ENCODE peak calls at places on chromosomes 6 and 20, in nine cellular contexts. Q, R, A, J, I, Z, U, N and K are unnamed samples.

GRCh38 chr6:168865-169455 is 123.3 kb upstream of the DUSP22 start:
- DNase-seq in Z (no peak), N (peak; percentile 35), A (peak; percentile 63), J (no peak), I (no peak), Q (peak; percentile 69), U (peak; percentile 42), R (no peak), K (peak; percentile 55)

GRCh38 chr20:45485388-45485787 is 15.8 kb downstream of the WFDC2 start:
- DNase-seq in N (no peak), I (no peak), J (no peak), Z (no peak), Q (no peak), A (no peak), R (no peak), U (no peak), K (no peak)

GRCh38 chr20:63411898-63412631 is 50.9 kb upstream of the CHRNA4 start:
- DNase-seq in R (no peak), J (no peak), A (no peak), U (no peak), I (no peak), Q (no peak), Z (no peak), N (no peak), K (no peak)

GRCh38 chr20:61954276-61955021 is 111.2 kb downstream of the TAF4 start:
- DNase-seq in J (no peak), N (no peak), I (no peak), Q (no peak), A (no peak), Z (no peak), U (no peak), R (no peak), K (no peak)

GRCh38 chr20:62624325-62624690 is 18.0 kb upstream of the SLCO4A1 start:
- DNase-seq in Z (no peak), U (no peak), N (peak; percentile 34), J (no peak), R (no peak), I (peak; percentile 60), A (no peak), Q (no peak), K (no peak)

GRCh38 chr6:98946266-98946817 is 1.4 kb downstream of the FBXL4 start:
- DNase-seq in U (no peak), R (no peak), J (no peak), Q (no peak), I (no peak), A (no peak), Z (no peak), N (no peak), K (no peak)

GRCh38 chr6:18166314-18167007 is 11.2 kb downstream of the KDM1B start:
- DNase-seq in N (no peak), A (no peak), Q (peak; percentile 39), U (no peak), R (no peak), J (no peak), Z (no peak), I (no peak), K (no peak)

GRCh38 chr20:63026582-63027424 is 20.0 kb upstream of the BHLHE23 start:
- DNase-seq in Q (no peak), I (no peak), U (no peak), R (no peak), N (no peak), Z (no peak), A (no peak), J (no peak), K (no peak)

GRCh38 chr6:81772741-81773140 is 20.3 kb upstream of the TENT5A start:
- DNase-seq in Z (no peak), U (no peak), Q (no peak), N (peak; percentile 82), A (no peak), I (no peak), R (no peak), J (no peak), K (no peak)

GRCh38 chr6:112332274-112332673 is 14.9 kb upstream of the RFPL4B start:
- DNase-seq in J (no peak), A (no peak), I (no peak), R (no peak), U (no peak), Z (no peak), Q (no peak), N (no peak), K (no peak)

GRCh38 chr6:157760589-157761330 is 62.3 kb upstream of the SNX9 start:
- DNase-seq in U (no peak), I (no peak), J (peak; percentile 67), R (no peak), N (no peak), Z (no peak), Q (peak; percentile 93), A (no peak), K (no peak)

GRCh38 chr20:17897566-17898307 is 70.9 kb downstream of the SNX5 start:
- DNase-seq in Q (no peak), A (no peak), U (no peak), J (no peak), I (no peak), Z (no peak), R (no peak), N (no peak), K (no peak)

GRCh38 chr20:37337208-37337955 is 8.6 kb upstream of the SRC start:
- DNase-seq in I (no peak), R (no peak), N (no peak), Z (no peak), A (no peak), U (no peak), J (no peak), Q (no peak), K (no peak)

GRCh38 chr20:62597416-62598115 is 44.7 kb upstream of the SLCO4A1 start:
- DNase-seq in R (no peak), Q (no peak), A (no peak), J (no peak), Z (no peak), N (no peak), I (peak; percentile 25), U (no peak), K (no peak)

GRCh38 chr6:29596381-29596900 is 11.5 kb downstream of the OR2H2 start:
- DNase-seq in A (no peak), N (no peak), J (no peak), Q (no peak), R (no peak), Z (no peak), U (no peak), I (no peak), K (no peak)

GRCh38 chr6:31157543-31158139 is at the start of gene CCHCR1:
- DNase-seq in A (no peak), Z (no peak), U (no peak), J (no peak), Q (no peak), N (no peak), I (no peak), R (no peak), K (no peak)

GRCh38 chr6:138545621-138545980 is 46.3 kb upstream of the NHSL1 start:
- DNase-seq in Q (peak; percentile 75), N (no peak), Z (no peak), R (no peak), U (no peak), J (peak; percentile 18), A (no peak), I (peak; percentile 47), K (no peak)

GRCh38 chr20:10096790-10097189 is 62.0 kb downstream of the ANKEF1 start:
- DNase-seq in R (no peak), Z (no peak), I (no peak), J (no peak), U (no peak), N (no peak), Q (no peak), A (no peak), K (no peak)

GRCh38 chr20:1119128-1119505 is 715 bp downstream of the PSMF1 start:
- DNase-seq in R (no peak), N (peak; percentile 14), A (no peak), Q (no peak), J (no peak), U (no peak), I (no peak), Z (no peak), K (no peak)

GRCh38 chr20:12207875-12208274 is 290.2 kb downstream of the BTBD3 start:
- DNase-seq in U (no peak), I (no peak), R (no peak), A (peak; percentile 7), Q (peak; percentile 73), Z (no peak), J (no peak), N (no peak), K (no peak)

GRCh38 chr6:153084393-153084792 is 46.7 kb downstream of the RGS17 start:
- DNase-seq in R (no peak), N (no peak), Q (peak; percentile 75), J (no peak), I (no peak), Z (no peak), A (no peak), U (no peak), K (no peak)

GRCh38 chr6:13593720-13594119 is 19.3 kb downstream of the SIRT5 start:
- DNase-seq in Z (no peak), J (no peak), N (no peak), U (no peak), R (no peak), A (no peak), I (no peak), Q (peak; percentile 62), K (no peak)

GRCh38 chr6:89602713-89603112 is 35.8 kb downstream of the LYRM2 start:
- DNase-seq in J (no peak), U (no peak), N (no peak), Z (no peak), I (no peak), R (no peak), A (no peak), Q (no peak), K (no peak)

GRCh38 chr6:71419217-71419953 is 130.8 kb downstream of the OGFRL1 start:
- DNase-seq in R (no peak), J (peak; percentile 15), Z (no peak), Q (peak; percentile 37), N (no peak), A (no peak), U (no peak), I (peak; percentile 28), K (no peak)

GRCh38 chr20:44495802-44496481 is 20.3 kb downstream of the TTPAL start:
- DNase-seq in U (peak; percentile 37), Z (no peak), N (no peak), J (peak; percentile 30), A (no peak), R (no peak), Q (peak; percentile 89), I (no peak), K (no peak)

GRCh38 chr20:60062431-60063336 is 104.5 kb downstream of the CDH26 start:
- DNase-seq in I (no peak), R (no peak), A (peak; percentile 60), J (peak; percentile 31), Z (no peak), U (peak; percentile 48), N (no peak), Q (peak; percentile 17), K (no peak)

GRCh38 chr6:159360306-159360705 is 191.1 kb downstream of the FNDC1 start:
- DNase-seq in U (no peak), I (no peak), Z (no peak), J (no peak), R (no peak), N (no peak), A (no peak), Q (no peak), K (no peak)

GRCh38 chr6:90547079-90547478 is 39.8 kb downstream of the MAP3K7 start:
- DNase-seq in Z (no peak), A (no peak), J (no peak), U (no peak), Q (no peak), N (no peak), I (no peak), R (no peak), K (no peak)

GRCh38 chr20:40763646-40764295 is 74.7 kb upstream of the MAFB start:
- DNase-seq in R (no peak), U (peak; percentile 55), J (no peak), Z (no peak), I (no peak), N (no peak), Q (no peak), A (peak; percentile 50), K (no peak)

GRCh38 chr20:45343445-45343866 is 4.8 kb downstream of the SDC4 start:
- DNase-seq in Z (no peak), R (no peak), A (no peak), I (peak; percentile 80), U (no peak), Q (no peak), J (no peak), N (no peak), K (no peak)

GRCh38 chr6:2810092-2810671 is 31.5 kb downstream of the SERPINB1 start:
- DNase-seq in N (no peak), U (no peak), A (no peak), I (no peak), Q (peak; percentile 33), Z (no peak), R (no peak), J (no peak), K (no peak)